ENCODE peak calls at places on chromosomes 5 and 9, in nine cellular contexts. Z is IMR-90; U is cardiac muscle cell; D is lower lobe of right lung; I is esophagus muscularis mucosa; V is aorta; T is caudate nucleus; X is CD4-positive, alpha-beta memory T cell; C is RWPE1. F is an unnamed sample.

GRCh38 chr5:143511736-143512135 is 108.2 kb upstream of the NR3C1 start:
- DNase-seq in Z (no peak), I (no peak), T (no peak), D (no peak), V (no peak), X (no peak), C (no peak), U (no peak), F (no peak)

GRCh38 chr5:71631070-71631469 is 43.9 kb downstream of the MCCC2 start:
- DNase-seq in X (no peak), T (no peak), C (no peak), Z (no peak), D (no peak), U (peak; percentile 59), I (no peak), V (no peak), F (no peak)

GRCh38 chr5:178940569-178941360 is at the start of gene ZNF454:
- DNase-seq in T (peak; percentile 89), I (peak; percentile 96), Z (peak; percentile 62), C (no peak), U (peak; percentile 75), X (no peak), V (peak; percentile 91), D (peak; percentile 89), F (no peak)

GRCh38 chr9:100443781-100444768 is 17.1 kb downstream of the MSANTD3 start:
- DNase-seq in D (no peak), T (no peak), C (no peak), V (no peak), I (no peak), U (peak; percentile 14), X (no peak), Z (peak; percentile 58), F (no peak)

GRCh38 chr9:100287186-100287585 is 65.6 kb downstream of the TEX10 start:
- DNase-seq in I (no peak), T (no peak), U (no peak), X (no peak), D (no peak), V (no peak), C (no peak), Z (no peak), F (no peak)

GRCh38 chr9:79651251-79651795 is 79.6 kb downstream of the TLE4 start:
- DNase-seq in I (no peak), C (no peak), Z (no peak), V (no peak), T (no peak), D (peak; percentile 61), U (no peak), X (no peak), F (no peak)

GRCh38 chr5:142820447-142820846 is 50.3 kb downstream of the ARHGAP26 start:
- DNase-seq in T (no peak), U (no peak), D (no peak), X (no peak), V (no peak), C (no peak), I (no peak), Z (no peak), F (no peak)

GRCh38 chr5:172186114-172186695 is 1.8 kb downstream of the STK10 start:
- DNase-seq in C (no peak), D (no peak), U (no peak), V (no peak), T (no peak), I (no peak), X (peak; percentile 46), Z (no peak), F (no peak)

GRCh38 chr5:148398698-148399121 is 15.0 kb downstream of the FBXO38 start:
- DNase-seq in D (no peak), Z (no peak), C (no peak), V (no peak), I (no peak), U (no peak), T (no peak), X (no peak), F (no peak)

GRCh38 chr5:43017438-43017820 is 22.7 kb downstream of the ANXA2R start:
- DNase-seq in Z (peak; percentile 55), T (no peak), I (no peak), U (peak; percentile 45), D (no peak), C (no peak), V (peak; percentile 68), X (no peak), F (no peak)

GRCh38 chr5:115170128-115170923 is 618 bp upstream of the TRIM36 start:
- DNase-seq in D (peak; percentile 52), Z (peak; percentile 1), V (no peak), I (no peak), U (peak; percentile 69), C (no peak), T (no peak), X (no peak), F (peak; percentile 40)

GRCh38 chr5:111954516-111955337 is 197.7 kb upstream of the NREP start:
- DNase-seq in I (no peak), V (no peak), C (no peak), D (no peak), X (no peak), U (no peak), Z (peak; percentile 51), T (no peak), F (no peak)

GRCh38 chr9:89606567-89607311 is 1.9 kb downstream of the GADD45G start:
- DNase-seq in V (no peak), U (peak; percentile 74), T (no peak), C (peak; percentile 69), X (peak; percentile 71), D (peak; percentile 74), Z (peak; percentile 28), I (no peak), F (peak; percentile 85)

GRCh38 chr9:123952631-123953147 is 22.8 kb upstream of the DENND1A start:
- DNase-seq in V (no peak), U (no peak), D (no peak), Z (no peak), T (no peak), I (no peak), C (no peak), X (no peak), F (no peak)

GRCh38 chr5:135269828-135270545 is 129.0 kb downstream of the MACROH2A1 start:
- DNase-seq in I (no peak), D (no peak), U (no peak), Z (peak; percentile 89), X (no peak), T (no peak), V (peak; percentile 64), C (peak; percentile 26), F (peak; percentile 81)

GRCh38 chr9:89806371-89807100 is 201.7 kb downstream of the GADD45G start:
- DNase-seq in Z (peak; percentile 20), U (no peak), V (no peak), C (peak; percentile 15), X (no peak), I (no peak), T (no peak), D (no peak), F (no peak)

GRCh38 chr9:14994738-14995137 is 84.5 kb upstream of the FREM1 start:
- DNase-seq in X (no peak), V (no peak), I (no peak), D (no peak), T (no peak), C (no peak), U (no peak), Z (no peak), F (no peak)

GRCh38 chr9:136928591-136928990 is 15.9 kb downstream of the FBXW5 start:
- DNase-seq in V (no peak), X (no peak), U (no peak), T (no peak), C (no peak), Z (no peak), D (no peak), I (no peak), F (no peak)
- H3K27ac ChIP-seq in V (no peak overlapping the region), X (no peak overlapping the region), U (no peak overlapping the region), T (no peak overlapping the region), C (peak overlapping the region; percentile 45), Z (no peak overlapping the region), D (no peak overlapping the region), I (no peak overlapping the region), F (no peak overlapping the region)

DNA sequence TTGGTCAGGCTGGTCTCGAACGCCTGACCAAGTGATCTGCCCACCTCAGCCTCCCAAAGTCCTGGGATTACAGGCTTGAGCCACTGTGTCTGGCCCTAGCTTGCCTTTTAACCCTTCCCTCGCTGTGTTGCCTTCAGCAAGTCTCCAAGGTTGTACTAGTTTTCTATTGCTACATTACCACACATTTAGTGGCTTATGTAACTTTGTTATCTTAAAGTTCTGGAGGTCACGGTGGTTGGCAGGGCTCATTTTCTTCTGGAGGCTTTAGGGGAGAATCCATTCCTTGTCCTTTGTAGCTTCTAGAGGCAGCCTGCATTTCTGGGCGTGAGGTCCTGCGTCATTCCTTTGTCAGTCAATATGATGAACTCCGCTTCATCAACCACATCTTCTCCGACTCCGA is 2.9 kb upstream of the PRRC2B start:
- DNase-seq in X (no peak), D (no peak), I (no peak), T (no peak), U (no peak), Z (no peak), C (no peak), V (peak; percentile 7), F (no peak)
- H3K27ac ChIP-seq in X (no peak overlapping the region), D (no peak overlapping the region), I (no peak overlapping the region), T (no peak overlapping the region), U (no peak overlapping the region), Z (no peak overlapping the region), C (no peak overlapping the region), V (no peak overlapping the region), F (no peak overlapping the region)

GRCh38 chr5:180689071-180689694 is 39.8 kb upstream of the FLT4 start:
- DNase-seq in Z (no peak), D (no peak), U (no peak), V (no peak), I (peak; percentile 53), C (no peak), X (peak; percentile 59), T (no peak), F (no peak)
- H3K27ac ChIP-seq in Z (no peak overlapping the region), D (no peak overlapping the region), U (no peak overlapping the region), V (no peak overlapping the region), I (no peak overlapping the region), C (no peak overlapping the region), X (no peak overlapping the region), T (no peak overlapping the region), F (peak overlapping the region; percentile 87)

GRCh38 chr5:151780348-151780747 is 8.6 kb downstream of the G3BP1 start:
- DNase-seq in C (no peak), U (no peak), T (no peak), X (no peak), V (no peak), Z (no peak), I (no peak), D (no peak), F (no peak)
- H3K27ac ChIP-seq in C (peak overlapping the region; percentile 22), U (no peak overlapping the region), T (no peak overlapping the region), X (no peak overlapping the region), V (no peak overlapping the region), Z (no peak overlapping the region), I (no peak overlapping the region), D (no peak overlapping the region), F (no peak overlapping the region)

DNA sequence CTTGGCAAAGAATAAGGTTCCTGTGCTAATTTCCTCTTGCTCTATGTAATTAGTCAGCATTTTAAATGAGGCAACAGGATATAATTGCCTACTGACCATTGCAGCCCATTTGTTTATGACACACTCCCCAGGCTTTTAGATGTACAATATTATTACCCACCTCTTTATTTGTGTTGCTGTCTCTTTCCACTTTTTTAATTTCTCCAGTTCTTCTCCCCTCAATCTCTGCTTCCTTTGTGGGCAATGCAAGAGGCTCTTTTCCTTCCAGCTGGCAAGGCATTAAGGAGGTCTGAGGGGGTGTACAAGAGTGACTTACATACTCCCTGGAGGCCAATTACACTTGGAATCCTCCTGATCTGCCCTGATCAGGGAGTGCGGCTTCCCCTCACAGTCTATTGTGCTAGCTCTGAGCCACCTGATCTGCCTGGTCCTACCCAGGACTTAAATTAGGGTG is 418.8 kb downstream of the NR2F1-AS1 start:
- DNase-seq in I (no peak), U (no peak), X (no peak), V (no peak), D (no peak), T (no peak), Z (no peak), C (peak; percentile 21), F (no peak)
- H3K27ac ChIP-seq in I (no peak overlapping the region), U (no peak overlapping the region), X (no peak overlapping the region), V (no peak overlapping the region), D (no peak overlapping the region), T (peak overlapping the region; percentile 58), Z (peak overlapping the region; percentile 65), C (peak overlapping the region; percentile 74), F (no peak overlapping the region)

F was measured in WERI-Rb-1.